ENCODE peak calls at places on chromosome 2, in four cellular contexts. F, O, Q and P are unnamed samples.

GRCh38 chr2:85156141-85156540 is 22.9 kb downstream of the TCF7L1 start:
- DNase-seq in F (peak; percentile 81), O (no peak), Q (no peak), P (no peak)

GRCh38 chr2:105139556-105140236 is 101.8 kb downstream of the MRPS9 start:
- DNase-seq in F (no peak), O (no peak), Q (no peak), P (no peak)

GRCh38 chr2:40499437-40499836 is 47.5 kb upstream of the SLC8A1 start:
- DNase-seq in F (no peak), O (no peak), Q (no peak), P (no peak)

GRCh38 chr2:149857344-149857743 is 269.8 kb upstream of the MMADHC start:
- DNase-seq in F (peak; percentile 10), O (no peak), Q (no peak), P (no peak)

GRCh38 chr2:9708683-9709538 is 78.1 kb upstream of the YWHAQ start:
- DNase-seq in F (no peak), O (no peak), Q (no peak), P (no peak)

GRCh38 chr2:112683550-112684414 is 37.0 kb upstream of the NT5DC4 start:
- DNase-seq in F (no peak), O (no peak), Q (no peak), P (no peak)

GRCh38 chr2:9191044-9191481 is 15.5 kb upstream of the ASAP2 start:
- DNase-seq in F (peak; percentile 96), O (peak; percentile 58), Q (peak; percentile 74), P (no peak)

GRCh38 chr2:162072976-162073775 is 839 bp downstream of the DPP4 start:
- DNase-seq in F (no peak), O (peak; percentile 13), Q (no peak), P (no peak)

GRCh38 chr2:148300534-148300933 is 279.6 kb downstream of the MBD5 start:
- DNase-seq in F (peak; percentile 33), O (no peak), Q (no peak), P (no peak)

GRCh38 chr2:150319632-150320555 is 167.6 kb downstream of the RND3 start:
- DNase-seq in F (no peak), O (no peak), Q (no peak), P (no peak)

GRCh38 chr2:101830146-101830545 is 132.6 kb downstream of the MAP4K4 start:
- DNase-seq in F (no peak), O (no peak), Q (no peak), P (no peak)

GRCh38 chr2:101833890-101834523 is 136.5 kb downstream of the MAP4K4 start:
- DNase-seq in F (no peak), O (no peak), Q (no peak), P (no peak)

GRCh38 chr2:101831351-101831865 is 133.9 kb downstream of the MAP4K4 start:
- DNase-seq in F (peak; percentile 85), O (peak; percentile 73), Q (peak; percentile 76), P (peak; percentile 56)

GRCh38 chr2:101830555-101830954 is 133.0 kb downstream of the MAP4K4 start:
- DNase-seq in F (peak; percentile 44), O (peak; percentile 15), Q (no peak), P (no peak)

GRCh38 chr2:101832114-101832513 is 134.6 kb downstream of the MAP4K4 start:
- DNase-seq in F (no peak), O (no peak), Q (no peak), P (no peak)
- TF ChIP-seq CTCF in F (peak; percentile 30), O (peak; percentile 24), Q (peak; percentile 68), P (peak; percentile 53)

GRCh38 chr2:132448771-132449170 is 32.2 kb downstream of the GPR39 start:
- DNase-seq in F (peak; percentile 67), O (peak; percentile 49), Q (no peak), P (no peak)
- TF ChIP-seq CTCF in F (peak; percentile 86), O (peak; percentile 66), Q (peak; percentile 40), P (peak; percentile 57)

GRCh38 chr2:60844105-60844504 is 37.3 kb upstream of the REL start:
- DNase-seq in F (no peak), O (no peak), Q (no peak), P (no peak)
- TF ChIP-seq CTCF in F (no peak), O (no peak), Q (no peak), P (no peak)

GRCh38 chr2:190202604-190203003 is 117.0 kb downstream of the HIBCH start:
- DNase-seq in F (no peak), O (no peak), Q (no peak), P (no peak)
- TF ChIP-seq CTCF in F (no peak), O (no peak), Q (no peak), P (no peak)

GRCh38 chr2:15820927-15821326 is 119.4 kb upstream of the MYCN start:
- DNase-seq in F (no peak), O (no peak), Q (no peak), P (no peak)
- TF ChIP-seq CTCF in F (no peak), O (no peak), Q (no peak), P (no peak)

GRCh38 chr2:26922638-26923466 is 47.6 kb upstream of the MAPRE3 start:
- DNase-seq in F (peak; percentile 45), O (peak; percentile 61), Q (peak; percentile 90), P (peak; percentile 25)
- TF ChIP-seq CTCF in F (peak; percentile 50), O (peak; percentile 42), Q (peak; percentile 89), P (peak; percentile 69)

GRCh38 chr2:20350753-20351554 is at the start of gene PUM2:
- DNase-seq in F (peak; percentile 98), O (peak; percentile 96), Q (peak; percentile 89), P (peak; percentile 92)
- TF ChIP-seq CTCF in F (no peak), O (no peak), Q (peak; percentile 35), P (no peak)

GRCh38 chr2:226151157-226151556 is 648.5 kb downstream of the IRS1 start:
- DNase-seq in F (no peak), O (no peak), Q (no peak), P (no peak)

GRCh38 chr2:226153553-226153952 is 646.1 kb downstream of the IRS1 start:
- DNase-seq in F (no peak), O (no peak), Q (no peak), P (no peak)

GRCh38 chr2:226155476-226155875 is 644.1 kb downstream of the IRS1 start:
- DNase-seq in F (no peak), O (no peak), Q (no peak), P (no peak)

GRCh38 chr2:226158229-226158628 is 641.4 kb downstream of the IRS1 start:
- DNase-seq in F (no peak), O (no peak), Q (no peak), P (no peak)

DNA sequence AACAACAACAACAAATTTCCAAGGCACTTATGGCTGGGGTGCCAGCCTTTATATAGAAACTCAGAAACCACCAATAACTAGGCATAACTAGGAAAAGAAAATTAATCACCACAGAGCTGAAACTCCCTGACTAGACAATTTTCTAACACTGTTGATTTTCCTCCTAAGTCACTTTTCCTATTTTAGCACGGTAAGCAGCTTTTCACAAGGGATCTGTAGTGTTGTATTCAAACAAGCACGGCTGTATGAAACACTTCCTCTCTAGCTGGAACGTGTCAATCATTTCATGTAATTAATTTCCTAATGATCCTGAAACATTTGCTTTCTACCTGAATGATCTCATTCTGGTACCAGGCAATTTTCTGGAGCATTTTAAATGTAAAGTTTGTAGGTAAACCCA is 645.0 kb downstream of the IRS1 start:
- DNase-seq in F (no peak), O (no peak), Q (no peak), P (no peak)
- TF ChIP-seq CTCF in F (no peak), O (no peak), Q (no peak), P (no peak)